ENCODE peak calls at places on chromosomes 5 and 9, in seven cellular contexts. W, G, X, N, B, A and E are unnamed samples.
A peak's percentile ranks its signal among the peaks of the same experiment; 100 is the strongest.

GRCh38 chr9:95670122-95670521 is 153.4 kb upstream of the PTCH1 start:
- DNase-seq in W (no peak), G (no peak), X (no peak), N (no peak), B (no peak), A (no peak), E (no peak)

GRCh38 chr9:37486616-37487544 is 1.1 kb downstream of the POLR1E start:
- DNase-seq in W (peak; percentile 95), G (peak; percentile 88), X (peak; percentile 86), N (peak; percentile 98), B (peak; percentile 43), A (no peak), E (peak; percentile 95)

GRCh38 chr5:126976520-126977172 is 53.7 kb downstream of the MARCHF3 start:
- DNase-seq in W (no peak), G (no peak), X (no peak), N (no peak), B (no peak), A (no peak), E (no peak)

GRCh38 chr5:139494256-139494655 is 11.7 kb upstream of the STING1 start:
- DNase-seq in W (no peak), G (no peak), X (no peak), N (no peak), B (no peak), A (no peak), E (no peak)

GRCh38 chr5:5304361-5305035 is 118.0 kb upstream of the ICE1 start:
- DNase-seq in W (no peak), G (no peak), X (no peak), N (no peak), B (no peak), A (no peak), E (no peak)

GRCh38 chr5:168372351-168372946 is 81.0 kb downstream of the WWC1 start:
- DNase-seq in W (no peak), G (no peak), X (no peak), N (no peak), B (no peak), A (peak; percentile 43), E (no peak)

GRCh38 chr9:109114670-109115069 is 5.1 kb downstream of the TMEM245 start:
- DNase-seq in W (peak; percentile 33), G (no peak), X (no peak), N (peak; percentile 66), B (no peak), A (no peak), E (peak; percentile 52)

GRCh38 chr5:80916661-80917060 is 43.5 kb upstream of the RASGRF2 start:
- DNase-seq in W (no peak), G (no peak), X (no peak), N (no peak), B (no peak), A (no peak), E (peak; percentile 49)

GRCh38 chr9:2284770-2285169 is 269.6 kb downstream of the SMARCA2 start:
- DNase-seq in W (no peak), G (no peak), X (no peak), N (no peak), B (no peak), A (no peak), E (no peak)

GRCh38 chr5:66684663-66685062 is 88.5 kb downstream of the MAST4 start:
- DNase-seq in W (no peak), G (no peak), X (no peak), N (no peak), B (no peak), A (no peak), E (no peak)

GRCh38 chr9:112689341-112689740 is 28.6 kb downstream of the INIP start:
- DNase-seq in W (no peak), G (no peak), X (no peak), N (no peak), B (no peak), A (no peak), E (no peak)

GRCh38 chr9:137777761-137778160 is 99.8 kb upstream of the CACNA1B start:
- DNase-seq in W (no peak), G (no peak), X (peak; percentile 26), N (no peak), B (no peak), A (no peak), E (no peak)

GRCh38 chr5:56585973-56586740 is 229.2 kb upstream of the MAP3K1 start:
- DNase-seq in W (peak; percentile 68), G (no peak), X (peak; percentile 70), N (peak; percentile 10), B (peak; percentile 53), A (no peak), E (no peak)

GRCh38 chr9:38689678-38690077 is 30.3 kb downstream of the FAM240B start:
- DNase-seq in W (peak; percentile 87), G (no peak), X (no peak), N (peak; percentile 10), B (no peak), A (no peak), E (peak; percentile 12)

GRCh38 chr5:180136661-180137381 is 65.3 kb upstream of the RNF130 start:
- DNase-seq in W (no peak), G (no peak), X (peak; percentile 50), N (no peak), B (no peak), A (no peak), E (no peak)

GRCh38 chr5:177997846-177998245 is 1.8 kb upstream of the PROP1 start:
- DNase-seq in W (no peak), G (no peak), X (no peak), N (no peak), B (no peak), A (peak; percentile 4), E (no peak)

GRCh38 chr5:56622146-56622545 is 193.2 kb upstream of the MAP3K1 start:
- DNase-seq in W (no peak), G (no peak), X (no peak), N (no peak), B (no peak), A (no peak), E (no peak)

GRCh38 chr5:153542536-153542935 is 52.1 kb downstream of the GRIA1 start:
- DNase-seq in W (peak; percentile 19), G (no peak), X (no peak), N (peak; percentile 55), B (no peak), A (no peak), E (peak; percentile 36)

GRCh38 chr9:110650261-110650660 is 18.3 kb upstream of the MUSK start:
- DNase-seq in W (peak; percentile 35), G (peak; percentile 64), X (peak; percentile 67), N (peak; percentile 93), B (no peak), A (no peak), E (peak; percentile 92)

DNA sequence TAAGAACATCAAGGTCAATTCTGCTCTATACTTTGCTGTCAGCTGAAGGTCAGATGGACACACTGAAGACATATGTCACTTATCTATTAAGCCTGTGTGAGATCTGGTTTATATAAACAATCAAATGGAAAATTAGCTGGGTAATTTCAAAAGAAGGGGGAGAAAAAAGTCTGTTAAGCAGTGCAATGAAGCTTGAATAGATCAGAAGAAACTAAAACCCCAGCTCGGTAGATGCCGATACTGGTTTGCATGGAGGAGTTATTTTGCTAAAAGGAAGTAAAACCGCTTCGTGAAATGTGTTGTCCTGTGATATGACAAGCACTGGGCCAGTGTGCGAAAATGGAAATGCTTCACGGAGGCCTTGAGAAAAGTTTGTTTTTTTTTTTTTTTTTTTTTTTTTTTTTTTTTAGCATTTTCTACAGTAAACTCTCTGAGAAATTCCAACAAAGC is 148.8 kb downstream of the MEF2C start:
- DNase-seq in W (no peak), G (no peak), X (no peak), N (no peak), B (no peak), A (peak; percentile 90), E (no peak)
- H3K4me3 ChIP-seq in W (no peak overlapping the region), G (no peak overlapping the region), X (no peak overlapping the region), N (no peak overlapping the region), B (peak overlapping the region; percentile 40), A (peak overlapping the region; percentile 54), E (no peak overlapping the region)

GRCh38 chr5:96387616-96388015 is 45.4 kb downstream of the PCSK1 start:
- DNase-seq in W (no peak), G (no peak), X (no peak), N (no peak), B (no peak), A (no peak), E (peak; percentile 2)
- H3K4me3 ChIP-seq in W (no peak overlapping the region), G (no peak overlapping the region), X (no peak overlapping the region), N (no peak overlapping the region), B (no peak overlapping the region), A (no peak overlapping the region), E (no peak overlapping the region)

GRCh38 chr5:73606206-73606753 is 19.7 kb upstream of the ARHGEF28 start:
- DNase-seq in W (no peak), G (no peak), X (no peak), N (no peak), B (no peak), A (no peak), E (no peak)
- H3K4me3 ChIP-seq in W (no peak overlapping the region), G (no peak overlapping the region), X (no peak overlapping the region), N (no peak overlapping the region), B (no peak overlapping the region), A (no peak overlapping the region), E (no peak overlapping the region)

DNA sequence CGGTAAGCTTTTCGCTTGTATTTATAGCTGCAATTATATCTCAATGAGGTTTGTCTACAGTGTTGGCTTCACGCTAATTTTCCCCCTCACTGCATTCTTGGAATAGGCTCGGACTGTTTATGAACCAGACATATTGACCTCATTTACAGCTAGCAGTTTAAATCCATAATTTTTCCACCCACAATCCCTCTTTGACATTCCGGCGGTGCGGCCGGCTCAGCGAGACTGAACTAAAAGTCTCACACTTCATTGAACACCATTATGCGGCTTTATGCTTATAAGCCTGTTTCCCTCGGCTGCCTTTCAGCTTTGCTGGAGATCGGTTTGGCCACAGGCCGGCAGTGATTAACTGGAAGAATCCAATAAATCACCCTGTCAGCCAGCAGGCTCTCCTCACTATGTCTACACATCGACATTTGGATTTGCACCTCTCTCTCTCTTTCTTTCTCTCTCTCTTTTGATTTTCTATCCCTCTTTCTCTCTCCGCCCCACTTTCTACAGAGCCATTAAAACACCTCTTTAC is 315.0 kb upstream of the TLE4 start:
- DNase-seq in W (peak; percentile 20), G (no peak), X (no peak), N (peak; percentile 43), B (no peak), A (no peak), E (peak; percentile 93)
- H3K4me3 ChIP-seq in W (no peak overlapping the region), G (peak overlapping the region; percentile 3), X (peak overlapping the region; percentile 5), N (no peak overlapping the region), B (peak overlapping the region; percentile 17), A (no peak overlapping the region), E (peak overlapping the region; percentile 32)

DNA sequence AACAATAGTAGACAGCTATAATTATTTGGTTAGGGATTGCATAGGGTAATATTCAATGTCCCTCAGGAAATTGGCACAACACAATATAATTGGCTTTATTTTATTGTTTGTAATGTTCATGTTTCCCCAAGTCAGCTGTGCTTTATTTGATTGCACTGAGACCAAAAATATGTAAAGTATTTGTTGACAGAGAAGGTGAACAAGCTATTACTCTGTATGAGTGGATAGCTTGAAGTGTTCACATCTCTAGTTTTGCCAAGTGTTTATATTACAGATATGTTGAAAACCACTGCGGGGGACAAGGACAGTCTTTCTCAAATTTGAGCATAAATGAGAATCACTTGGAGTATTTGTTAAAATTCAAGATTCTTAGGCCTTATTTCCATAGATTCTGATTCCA is 83.3 kb downstream of the RAB3C start:
- DNase-seq in W (no peak), G (no peak), X (no peak), N (no peak), B (no peak), A (no peak), E (no peak)
- H3K4me3 ChIP-seq in W (no peak overlapping the region), G (no peak overlapping the region), X (no peak overlapping the region), N (no peak overlapping the region), B (no peak overlapping the region), A (no peak overlapping the region), E (no peak overlapping the region)

GRCh38 chr5:143241892-143242291 is 161.6 kb downstream of the NR3C1 start:
- DNase-seq in W (peak; percentile 18), G (no peak), X (no peak), N (peak; percentile 75), B (no peak), A (no peak), E (peak; percentile 34)
- H3K4me3 ChIP-seq in W (no peak overlapping the region), G (no peak overlapping the region), X (no peak overlapping the region), N (no peak overlapping the region), B (no peak overlapping the region), A (no peak overlapping the region), E (no peak overlapping the region)